ENCODE peak calls at places on chromosome 4, in five cellular contexts. A is Peyer's patch, K is mammary epithelial cell, Z is pancreas, S is SK-N-SH. L is an unnamed sample.

GRCh38 chr4:57324673-57325307 is 214.6 kb upstream of the IGFBP7 start:
- DNase-seq in K (no peak), S (no peak), Z (no peak), A (no peak), L (no peak)

GRCh38 chr4:168409089-168409801 is 71.0 kb downstream of the DDX60L start:
- DNase-seq in S (no peak), A (no peak), Z (no peak), K (peak; percentile 35), L (peak; percentile 44)

GRCh38 chr4:146142768-146143167 is 32.8 kb upstream of the LSM6 start:
- DNase-seq in A (no peak), Z (no peak), K (peak; percentile 56), S (no peak), L (no peak)

GRCh38 chr4:147003956-147004580 is 58.4 kb upstream of the TTC29 start:
- DNase-seq in S (no peak), K (no peak), Z (no peak), A (no peak), L (no peak)

GRCh38 chr4:136768213-136768924 is 763.9 kb downstream of the PCDH18 start:
- DNase-seq in Z (no peak), A (no peak), S (no peak), K (no peak), L (no peak)

GRCh38 chr4:8911311-8912088 is 39.9 kb upstream of the HMX1 start:
- DNase-seq in Z (peak; percentile 5), S (peak; percentile 84), K (no peak), A (peak; percentile 32), L (no peak)

GRCh38 chr4:24248674-24249644 is 335.4 kb downstream of the DHX15 start:
- DNase-seq in A (no peak), K (no peak), S (no peak), Z (no peak), L (no peak)

GRCh38 chr4:581753-582361 is 5.8 kb upstream of the TMEM271 start:
- DNase-seq in A (no peak), S (no peak), Z (no peak), K (no peak), L (no peak)

GRCh38 chr4:676871-677235 is 2.5 kb downstream of the MYL5 start:
- DNase-seq in K (no peak), S (no peak), Z (no peak), A (peak; percentile 75), L (no peak)

GRCh38 chr4:61243962-61244361 is 43.8 kb downstream of the ADGRL3 start:
- DNase-seq in A (no peak), K (no peak), Z (no peak), S (no peak), L (no peak)

GRCh38 chr4:143352052-143352451 is 15.4 kb downstream of the GAB1 start:
- DNase-seq in S (peak; percentile 63), Z (no peak), K (no peak), A (no peak), L (no peak)

GRCh38 chr4:64581422-64581821 is 172.2 kb upstream of the TECRL start:
- DNase-seq in S (no peak), K (peak; percentile 51), Z (no peak), A (no peak), L (no peak)

GRCh38 chr4:108828620-108829019 is 65.8 kb upstream of the ETNPPL start:
- DNase-seq in Z (no peak), A (no peak), K (no peak), S (no peak), L (no peak)

GRCh38 chr4:39855909-39856512 is 121.7 kb downstream of the PDS5A start:
- DNase-seq in Z (no peak), A (no peak), K (peak; percentile 55), S (no peak), L (no peak)

GRCh38 chr4:173845580-173845979 is 315.6 kb upstream of the HAND2 start:
- DNase-seq in K (no peak), S (no peak), A (no peak), Z (no peak), L (no peak)

GRCh38 chr4:81698536-81698935 is 226.8 kb upstream of the RASGEF1B start:
- DNase-seq in S (no peak), A (no peak), Z (no peak), K (no peak), L (no peak)

GRCh38 chr4:141636771-141637460 is 533 bp downstream of the IL15 start:
- DNase-seq in S (peak; percentile 81), K (peak; percentile 73), Z (peak; percentile 46), A (peak; percentile 72), L (peak; percentile 67)

GRCh38 chr4:39227906-39228305 is 45.6 kb downstream of the WDR19 start:
- DNase-seq in S (no peak), K (no peak), Z (no peak), A (no peak), L (no peak)

GRCh38 chr4:87465739-87466366 is 43.5 kb downstream of the NUDT9 start:
- DNase-seq in A (no peak), K (peak; percentile 17), S (peak; percentile 41), Z (no peak), L (peak; percentile 9)

GRCh38 chr4:71074452-71075299 is 81.2 kb downstream of the DCK start:
- DNase-seq in Z (peak; percentile 25), S (no peak), K (no peak), A (peak; percentile 53), L (no peak)

GRCh38 chr4:184417802-184418511 is 56.4 kb downstream of the IRF2 start:
- DNase-seq in S (no peak), Z (no peak), K (peak; percentile 99), A (no peak), L (no peak)

GRCh38 chr4:186134254-186134653 is 29.8 kb downstream of the FAM149A start:
- DNase-seq in A (no peak), K (no peak), S (no peak), Z (no peak), L (no peak)

GRCh38 chr4:101099001-101099400 is 248.3 kb downstream of the PPP3CA start:
- DNase-seq in A (no peak), Z (no peak), S (no peak), K (no peak), L (no peak)

GRCh38 chr4:12723849-12724447 is 760.2 kb downstream of the RAB28 start:
- DNase-seq in A (no peak), Z (no peak), K (no peak), S (no peak), L (no peak)
- TF ChIP-seq CTCF in A (no peak), Z (no peak), K (no peak), S (no peak), L (no peak)

GRCh38 chr4:41866799-41867677 is 68.2 kb upstream of the TMEM33 start:
- DNase-seq in S (no peak), K (no peak), A (no peak), Z (no peak), L (peak; percentile 43)
- H3K4me3 ChIP-seq in S (no peak overlapping the region), K (no peak overlapping the region), A (no peak overlapping the region), Z (no peak overlapping the region), L (peak overlapping the region; percentile 40)

GRCh38 chr4:22465996-22466395 is 49.9 kb downstream of the ADGRA3 start:
- DNase-seq in S (no peak), Z (no peak), A (no peak), K (no peak), L (no peak)

GRCh38 chr4:22460266-22460665 is 55.6 kb downstream of the ADGRA3 start:
- DNase-seq in A (no peak), S (no peak), K (no peak), Z (no peak), L (no peak)

GRCh38 chr4:22465349-22465748 is 50.5 kb downstream of the ADGRA3 start:
- DNase-seq in S (no peak), Z (no peak), K (no peak), A (no peak), L (no peak)

GRCh38 chr4:22462693-22463092 is 53.2 kb downstream of the ADGRA3 start:
- DNase-seq in K (no peak), A (no peak), Z (no peak), S (no peak), L (no peak)

GRCh38 chr4:22463179-22463578 is 52.7 kb downstream of the ADGRA3 start:
- DNase-seq in Z (no peak), A (no peak), K (no peak), S (no peak), L (no peak)
- TF ChIP-seq CTCF in Z (no peak), A (no peak), K (no peak), S (no peak), L (no peak)

DNA sequence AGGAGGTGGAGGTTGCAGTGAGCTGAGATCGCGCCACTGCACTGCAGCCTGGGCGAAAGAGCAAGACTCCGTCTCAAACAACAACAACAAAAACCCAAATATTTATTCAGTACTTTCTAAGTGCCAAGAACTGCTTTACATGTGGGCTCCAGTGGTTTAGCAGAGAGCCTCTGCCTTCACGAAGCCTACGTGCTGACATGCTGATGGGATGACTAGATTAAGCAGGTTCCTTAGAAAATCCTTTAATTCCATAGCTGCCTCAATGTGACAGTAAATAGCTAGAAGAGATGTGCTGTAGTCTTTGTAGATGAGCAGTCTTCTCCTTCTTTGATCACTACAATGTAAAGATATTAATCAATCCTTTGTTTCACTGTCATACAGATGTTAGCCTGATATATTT is 49.6 kb downstream of the TAPT1 start:
- DNase-seq in K (no peak), S (no peak), Z (no peak), A (no peak), L (no peak)
- H3K4me3 ChIP-seq in K (no peak overlapping the region), S (no peak overlapping the region), Z (no peak overlapping the region), A (no peak overlapping the region), L (no peak overlapping the region)

DNA sequence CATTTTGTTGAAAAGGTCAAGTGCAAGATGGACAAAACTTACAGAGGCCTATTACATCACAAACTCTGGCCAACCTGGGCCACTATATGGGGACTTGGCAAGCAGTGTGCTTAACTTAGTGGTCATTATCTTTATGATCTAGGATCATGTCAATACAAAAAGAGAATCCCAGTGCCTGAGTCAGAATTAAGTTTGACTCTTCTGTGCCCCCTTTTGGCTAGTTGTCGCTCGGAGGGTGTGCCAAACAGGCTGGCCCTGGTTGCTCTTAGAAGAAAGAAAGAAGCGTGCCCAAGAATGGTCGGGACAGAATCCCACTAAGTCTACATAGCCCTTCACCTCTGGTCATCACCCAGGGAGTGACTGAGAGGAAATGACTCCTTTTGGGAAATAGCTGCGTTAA is 100.1 kb downstream of the EIF4E start:
- DNase-seq in Z (no peak), S (peak; percentile 5), K (peak; percentile 27), A (no peak), L (peak; percentile 4)
- TF ChIP-seq CTCF in Z (no peak), S (peak; percentile 33), K (peak; percentile 17), A (no peak), L (no peak)

GRCh38 chr4:54660145-54660535 is 2.4 kb downstream of the KIT start:
- DNase-seq in K (peak; percentile 19), Z (no peak), S (no peak), A (no peak), L (no peak)
- H3K4me3 ChIP-seq in K (no peak overlapping the region), Z (peak overlapping the region; percentile 49), S (no peak overlapping the region), A (peak overlapping the region; percentile 55), L (no peak overlapping the region)

L was measured in BE2C.